ENCODE peak calls at places on chromosomes 11 and 22, in seven cellular contexts. C, L, A, M, G, V and X are unnamed samples.
A peak's percentile ranks its signal among the peaks of the same experiment; 100 is the strongest.

GRCh38 chr11:48043111-48043997 is 63.0 kb downstream of the PTPRJ start:
- DNase-seq in G (no peak), M (peak; percentile 66), A (no peak), C (no peak), V (no peak), L (no peak), X (no peak)

GRCh38 chr22:34975721-34976120 is 90.2 kb upstream of the ISX start:
- DNase-seq in C (no peak), L (no peak), V (no peak), A (no peak), M (no peak), G (no peak), X (no peak)

GRCh38 chr11:8234425-8234821 is 29.3 kb downstream of the LMO1 start:
- DNase-seq in L (no peak), C (peak; percentile 57), G (no peak), A (no peak), V (no peak), M (no peak), X (no peak)

GRCh38 chr11:12361650-12362049 is 15.7 kb upstream of the PARVA start:
- DNase-seq in L (no peak), M (no peak), V (no peak), G (no peak), C (no peak), A (no peak), X (no peak)

GRCh38 chr11:10807629-10808552 is 835 bp downstream of the EIF4G2 start:
- DNase-seq in C (no peak), V (peak; percentile 61), L (peak; percentile 67), M (peak; percentile 57), A (peak; percentile 52), G (peak; percentile 67), X (no peak)

GRCh38 chr22:33400061-33400840 is 342.1 kb upstream of the SYN3 start:
- DNase-seq in C (no peak), L (no peak), G (no peak), M (no peak), V (no peak), A (no peak), X (no peak)

GRCh38 chr22:41382610-41383009 is 868 bp downstream of the TEF start:
- DNase-seq in L (no peak), C (no peak), V (no peak), M (no peak), G (no peak), A (no peak), X (no peak)

GRCh38 chr11:82523141-82523540 is 210.5 kb downstream of the FAM181B start:
- DNase-seq in V (no peak), G (no peak), A (no peak), C (no peak), M (no peak), L (no peak), X (no peak)

GRCh38 chr11:112504056-112504455 is 243.4 kb upstream of the PLET1 start:
- DNase-seq in M (no peak), V (no peak), L (no peak), A (no peak), C (no peak), G (no peak), X (no peak)
- TF ChIP-seq CTCF in M (no peak), V (no peak), L (no peak), A (no peak), C (no peak), G (no peak), X (no peak)

GRCh38 chr11:95338430-95338991 is 107.5 kb upstream of the SESN3 start:
- DNase-seq in M (no peak), C (no peak), G (peak; percentile 91), A (peak; percentile 91), L (peak; percentile 72), V (peak; percentile 34), X (no peak)

GRCh38 chr11:95337972-95338429 is 107.0 kb upstream of the SESN3 start:
- DNase-seq in L (no peak), G (no peak), C (no peak), A (no peak), V (no peak), M (no peak), X (no peak)

GRCh38 chr11:95335989-95336388 is 105.0 kb upstream of the SESN3 start:
- DNase-seq in C (no peak), A (no peak), M (no peak), V (no peak), L (no peak), G (no peak), X (no peak)

GRCh38 chr11:95339554-95339953 is 108.6 kb upstream of the SESN3 start:
- DNase-seq in L (no peak), V (no peak), G (peak; percentile 12), C (no peak), A (no peak), M (no peak), X (no peak)

DNA sequence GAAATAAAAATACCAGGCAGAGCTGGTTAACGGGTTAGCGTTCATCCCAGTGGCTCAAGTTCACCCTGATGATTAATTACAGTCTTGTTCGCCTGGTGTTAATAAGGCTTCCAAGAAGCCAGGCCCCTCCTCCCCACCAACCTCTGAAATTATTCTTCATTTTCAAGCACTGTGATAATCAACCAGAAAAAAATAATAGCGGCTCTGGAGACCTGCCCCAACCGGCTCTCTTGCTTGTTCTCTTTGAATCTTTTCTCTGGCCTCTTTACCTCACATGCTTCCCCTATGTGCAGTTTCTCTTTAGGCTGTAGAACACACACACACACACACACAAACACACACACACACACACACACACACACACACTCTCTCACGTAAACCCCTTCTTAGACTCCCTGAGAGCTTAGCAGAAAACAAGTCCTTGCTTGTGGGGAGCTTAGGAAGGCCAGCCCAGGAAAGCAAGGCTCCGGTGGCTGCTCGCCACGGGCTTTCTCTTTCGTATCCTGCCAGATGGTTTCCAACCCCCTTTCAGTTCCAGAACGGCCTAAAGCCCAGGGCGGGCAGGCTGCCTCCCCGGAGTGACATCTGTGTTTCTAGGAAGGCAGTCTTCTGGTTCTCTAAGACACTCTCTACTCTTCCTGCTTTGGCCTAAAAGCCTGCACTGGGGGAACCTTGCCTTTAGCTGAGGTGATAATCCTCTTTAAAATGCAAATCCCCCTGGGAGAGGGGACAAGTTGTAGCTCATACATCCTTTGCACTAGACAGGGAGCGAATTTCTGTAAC is 106.4 kb upstream of the SESN3 start:
- DNase-seq in V (peak; percentile 43), G (peak; percentile 82), C (no peak), M (no peak), A (peak; percentile 68), L (peak; percentile 36), X (peak; percentile 61)
- H3K4me3 ChIP-seq in V (no peak overlapping the region), G (no peak overlapping the region), C (no peak overlapping the region), M (no peak overlapping the region), A (no peak overlapping the region), L (no peak overlapping the region), X (peak overlapping the region; percentile 2)

GRCh38 chr11:41286751-41287150 is 172.7 kb downstream of the LRRC4C start:
- DNase-seq in G (no peak), M (no peak), L (no peak), C (no peak), V (no peak), A (no peak), X (no peak)
- H3K27ac ChIP-seq in G (no peak overlapping the region), M (no peak overlapping the region), L (no peak overlapping the region), C (no peak overlapping the region), V (no peak overlapping the region), A (no peak overlapping the region), X (no peak overlapping the region)

GRCh38 chr11:120601566-120601965 is 90.0 kb downstream of the GRIK4 start:
- DNase-seq in V (no peak), M (no peak), C (no peak), G (peak; percentile 27), A (peak; percentile 78), L (no peak), X (no peak)

GRCh38 chr11:120594746-120595145 is 83.2 kb downstream of the GRIK4 start:
- DNase-seq in C (no peak), M (no peak), A (no peak), G (no peak), L (no peak), V (no peak), X (peak; percentile 22)

GRCh38 chr11:120598517-120599209 is 87.1 kb downstream of the GRIK4 start:
- DNase-seq in M (no peak), A (no peak), G (no peak), C (no peak), V (no peak), L (no peak), X (no peak)

GRCh38 chr11:120599816-120600420 is 88.4 kb downstream of the GRIK4 start:
- DNase-seq in A (no peak), L (no peak), G (no peak), C (no peak), V (no peak), M (no peak), X (no peak)

GRCh38 chr11:120597250-120597649 is 85.7 kb downstream of the GRIK4 start:
- DNase-seq in G (no peak), C (no peak), V (no peak), M (no peak), A (no peak), L (no peak), X (peak; percentile 25)
- TF ChIP-seq CTCF in G (no peak), C (no peak), V (no peak), M (no peak), A (no peak), L (no peak), X (no peak)

GRCh38 chr22:31584804-31585160 is 77.2 kb downstream of the PISD start:
- DNase-seq in C (no peak), M (no peak), V (no peak), L (no peak), G (no peak), A (no peak), X (no peak)
- H3K4me3 ChIP-seq in C (no peak overlapping the region), M (no peak overlapping the region), V (no peak overlapping the region), L (no peak overlapping the region), G (no peak overlapping the region), A (no peak overlapping the region), X (no peak overlapping the region)